ENCODE peak calls at places on chromosomes 3 and 15, in seven cellular contexts. H, C, R, Z, Y, F and K are unnamed samples.
A peak's percentile ranks its signal among the peaks of the same experiment; 100 is the strongest.

GRCh38 chr15:92625297-92625980 is 30.1 kb downstream of the FAM174B start:
- DNase-seq in H (no peak), C (no peak), R (no peak), Z (peak; percentile 52), Y (peak; percentile 54), F (no peak), K (no peak)

GRCh38 chr3:46717447-46718231 is at the start of gene PRSS50:
- DNase-seq in H (no peak), C (no peak), R (peak; percentile 43), Z (peak; percentile 18), Y (no peak), F (no peak), K (no peak)

GRCh38 chr3:184145881-184146280 is 9.3 kb upstream of the DVL3 start:
- DNase-seq in H (no peak), C (no peak), R (no peak), Z (no peak), Y (no peak), F (no peak), K (no peak)

GRCh38 chr3:184441202-184441900 is 61.5 kb downstream of the CHRD start:
- DNase-seq in H (no peak), C (no peak), R (no peak), Z (no peak), Y (no peak), F (no peak), K (peak; percentile 31)

GRCh38 chr3:190130700-190131099 is 10.0 kb upstream of the P3H2 start:
- DNase-seq in H (no peak), C (no peak), R (no peak), Z (no peak), Y (peak; percentile 68), F (no peak), K (no peak)

GRCh38 chr3:14425574-14426304 is 23.3 kb downstream of the SLC6A6 start:
- DNase-seq in H (peak; percentile 57), C (peak; percentile 27), R (no peak), Z (peak; percentile 66), Y (no peak), F (no peak), K (no peak)

GRCh38 chr3:33954956-33955355 is 156.5 kb downstream of the PDCD6IP start:
- DNase-seq in H (no peak), C (no peak), R (peak; percentile 20), Z (no peak), Y (no peak), F (no peak), K (no peak)

GRCh38 chr3:72306800-72307341 is 521.9 kb upstream of the PROK2 start:
- DNase-seq in H (no peak), C (no peak), R (peak; percentile 69), Z (peak; percentile 70), Y (peak; percentile 49), F (no peak), K (peak; percentile 93)

GRCh38 chr3:181694805-181695660 is 16.7 kb upstream of the SOX2 start:
- DNase-seq in H (no peak), C (no peak), R (no peak), Z (peak; percentile 30), Y (no peak), F (no peak), K (no peak)

GRCh38 chr3:39216176-39216790 is 23.9 kb upstream of the XIRP1 start:
- DNase-seq in H (no peak), C (no peak), R (no peak), Z (no peak), Y (no peak), F (no peak), K (no peak)

GRCh38 chr15:26295331-26295730 is 432.2 kb upstream of the ATP10A start:
- DNase-seq in H (no peak), C (no peak), R (no peak), Z (no peak), Y (no peak), F (no peak), K (no peak)

GRCh38 chr15:101010781-101011180 is 91.6 kb downstream of the LRRK1 start:
- DNase-seq in H (no peak), C (no peak), R (no peak), Z (no peak), Y (no peak), F (no peak), K (no peak)

GRCh38 chr3:132469326-132469725 is 52.0 kb downstream of the DNAJC13 start:
- DNase-seq in H (no peak), C (no peak), R (no peak), Z (no peak), Y (no peak), F (no peak), K (no peak)

GRCh38 chr3:154430014-154430413 is at the start of gene GPR149:
- DNase-seq in H (no peak), C (no peak), R (peak; percentile 58), Z (no peak), Y (peak; percentile 22), F (no peak), K (peak; percentile 18)

GRCh38 chr15:58038426-58039106 is 26.9 kb downstream of the ALDH1A2 start:
- DNase-seq in H (peak; percentile 46), C (no peak), R (peak; percentile 17), Z (peak; percentile 48), Y (no peak), F (no peak), K (no peak)